ENCODE peak calls at places on chromosome 17, in eight cellular contexts. P is small intestine; Y is mammary epithelial cell; L is activated CD4-positive, CD25-positive, alpha-beta regulatory T cell; D is GM23338; J is LHCN-M2; M is C1 segment of cervical spinal cord; W is Caco-2. E is an unnamed sample.

GRCh38 chr17:65297384-65297783 is 160.2 kb downstream of the RGS9 start:
- DNase-seq in P (no peak), Y (peak), L (no peak), D (no peak), J (peak), M (no peak), W (no peak), E (no peak)

GRCh38 chr17:5793899-5794298 is 209.6 kb upstream of the NLRP1 start:
- DNase-seq in P (no peak), Y (peak), L (no peak), D (peak), J (peak), M (no peak), W (no peak), E (no peak)

GRCh38 chr17:57875109-57876022 is 25.5 kb upstream of the MRPS23 start:
- DNase-seq in P (no peak), Y (peak), L (no peak), D (peak), J (peak), M (peak), W (peak), E (no peak)

GRCh38 chr17:58587713-58588117 is 73.3 kb upstream of the MTMR4 start:
- DNase-seq in P (peak), Y (peak), L (peak), D (peak), J (peak), M (no peak), W (peak), E (peak)

GRCh38 chr17:16419929-16420271 is 4.5 kb downstream of the TRPV2 start:
- DNase-seq in P (no peak), Y (peak), L (no peak), D (no peak), J (peak), M (no peak), W (no peak), E (peak)

GRCh38 chr17:47099451-47099986 is 89.6 kb downstream of the CDC27 start:
- DNase-seq in P (no peak), Y (no peak), L (no peak), D (no peak), J (no peak), M (no peak), W (no peak), E (no peak)

GRCh38 chr17:67280279-67280678 is 35.3 kb upstream of the HELZ start:
- DNase-seq in P (no peak), Y (peak), L (no peak), D (no peak), J (peak), M (no peak), W (no peak), E (no peak)

GRCh38 chr17:55005520-55005919 is 37.0 kb downstream of the STXBP4 start:
- DNase-seq in P (peak), Y (peak), L (no peak), D (peak), J (peak), M (no peak), W (peak), E (no peak)

GRCh38 chr17:18129041-18129502 is 20.5 kb downstream of the MYO15A start:
- DNase-seq in P (peak), Y (peak), L (no peak), D (no peak), J (peak), M (no peak), W (no peak), E (no peak)

GRCh38 chr17:34706029-34706428 is 126.6 kb downstream of the TMEM132E start:
- DNase-seq in P (peak), Y (no peak), L (no peak), D (peak), J (no peak), M (no peak), W (peak), E (no peak)

GRCh38 chr17:44084131-44084538 is 13.6 kb downstream of the G6PC3 start:
- DNase-seq in P (no peak), Y (no peak), L (no peak), D (peak), J (no peak), M (no peak), W (peak), E (no peak)

GRCh38 chr17:63189930-63190329 is 223.9 kb downstream of the TANC2 start:
- DNase-seq in P (no peak), Y (peak), L (no peak), D (no peak), J (peak), M (no peak), W (no peak), E (no peak)

GRCh38 chr17:4249452-4250029 is 14.2 kb downstream of the ANKFY1 start:
- DNase-seq in P (peak), Y (peak), L (no peak), D (peak), J (peak), M (no peak), W (peak), E (no peak)

GRCh38 chr17:72592242-72592966 is 471.6 kb downstream of the SOX9 start:
- DNase-seq in P (peak), Y (peak), L (no peak), D (peak), J (peak), M (peak), W (peak), E (peak)

GRCh38 chr17:14593956-14594355 is 293.1 kb downstream of the HS3ST3B1 start:
- DNase-seq in P (no peak), Y (no peak), L (no peak), D (no peak), J (no peak), M (no peak), W (no peak), E (no peak)

GRCh38 chr17:29642171-29642611 is 19.5 kb upstream of the CORO6 start:
- DNase-seq in P (no peak), Y (no peak), L (no peak), D (no peak), J (no peak), M (no peak), W (no peak), E (no peak)

GRCh38 chr17:79160980-79161621 is 86.5 kb downstream of the ENGASE start:
- DNase-seq in P (no peak), Y (no peak), L (no peak), D (peak), J (peak), M (no peak), W (no peak), E (no peak)

GRCh38 chr17:61285483-61286320 is 113.9 kb upstream of the TBX2 start:
- DNase-seq in P (no peak), Y (peak), L (no peak), D (peak), J (peak), M (no peak), W (no peak), E (no peak)

GRCh38 chr17:66446419-66446818 is 144.0 kb downstream of the PRKCA start:
- DNase-seq in P (no peak), Y (no peak), L (no peak), D (no peak), J (no peak), M (no peak), W (no peak), E (no peak)

GRCh38 chr17:45948881-45949624 is 50.0 kb upstream of the STH start:
- DNase-seq in P (peak), Y (peak), L (peak), D (peak), J (peak), M (peak), W (peak), E (peak)

GRCh38 chr17:72702998-72703397 is 389.5 kb downstream of the SLC39A11 start:
- DNase-seq in P (no peak), Y (peak), L (no peak), D (no peak), J (no peak), M (no peak), W (no peak), E (no peak)

GRCh38 chr17:12402963-12403622 is 262.6 kb upstream of the MYOCD start:
- DNase-seq in P (no peak), Y (no peak), L (no peak), D (no peak), J (peak), M (no peak), W (no peak), E (no peak)

GRCh38 chr17:43341705-43342600 is 56.8 kb upstream of the ARL4D start:
- DNase-seq in P (no peak), Y (peak), L (no peak), D (no peak), J (peak), M (no peak), W (no peak), E (peak)

GRCh38 chr17:28216528-28216927 is 102.5 kb upstream of the TMEM97 start:
- DNase-seq in P (no peak), Y (peak), L (no peak), D (peak), J (peak), M (no peak), W (no peak), E (no peak)

GRCh38 chr17:43319293-43320124 is 79.3 kb upstream of the ARL4D start:
- DNase-seq in P (no peak), Y (no peak), L (no peak), D (no peak), J (no peak), M (no peak), W (no peak), E (no peak)

GRCh38 chr17:50211249-50212120 is 10.1 kb upstream of the COL1A1 start:
- DNase-seq in P (no peak), Y (no peak), L (no peak), D (no peak), J (no peak), M (no peak), W (no peak), E (no peak)

GRCh38 chr17:81563861-81564586 is 11.9 kb upstream of the FAAP100 start:
- DNase-seq in P (no peak), Y (no peak), L (no peak), D (no peak), J (peak), M (no peak), W (no peak), E (no peak)

GRCh38 chr17:58306131-58306951 is 22.3 kb downstream of the TSPOAP1 start:
- DNase-seq in P (no peak), Y (no peak), L (no peak), D (no peak), J (no peak), M (no peak), W (no peak), E (no peak)

GRCh38 chr17:78125138-78125913 is 3.2 kb downstream of the TMC6 start:
- DNase-seq in P (no peak), Y (no peak), L (no peak), D (no peak), J (no peak), M (no peak), W (no peak), E (no peak)

GRCh38 chr17:37527249-37527851 is 37.7 kb downstream of the DUSP14 start:
- DNase-seq in P (peak), Y (peak), L (no peak), D (peak), J (peak), M (no peak), W (peak), E (no peak)

GRCh38 chr17:59375858-59376257 is 44.4 kb downstream of the YPEL2 start:
- DNase-seq in P (no peak), Y (no peak), L (no peak), D (no peak), J (no peak), M (no peak), W (no peak), E (peak)

GRCh38 chr17:44222112-44222869 is 2.8 kb upstream of the UBTF start:
- DNase-seq in P (peak), Y (peak), L (no peak), D (peak), J (peak), M (peak), W (peak), E (no peak)

GRCh38 chr17:42067371-42068180 is 17.2 kb upstream of the C17orf113 start:
- DNase-seq in P (peak), Y (no peak), L (peak), D (peak), J (no peak), M (no peak), W (peak), E (peak)